ENCODE peak calls at places on chromosomes 5 and 9, in five cellular contexts. U, H, F, N and M are unnamed samples.

GRCh38 chr5:167899490-167899889 is 392.0 kb upstream of the WWC1 start:
- DNase-seq in H (no peak), N (no peak), F (no peak), U (no peak), M (no peak)

GRCh38 chr5:106680330-106680729 is 990.4 kb downstream of the EFNA5 start:
- DNase-seq in H (no peak), F (no peak), U (no peak), N (no peak), M (no peak)

GRCh38 chr5:101678494-101679193 is 617.4 kb downstream of the SLCO4C1 start:
- DNase-seq in N (peak), H (peak), F (no peak), U (peak), M (no peak)

GRCh38 chr5:125655156-125655555 is 768.1 kb upstream of the GRAMD2B start:
- DNase-seq in U (no peak), H (no peak), F (no peak), N (no peak), M (no peak)

GRCh38 chr9:23659346-23660006 is 166.6 kb downstream of the ELAVL2 start:
- DNase-seq in U (no peak), N (peak), F (no peak), H (no peak), M (no peak)

GRCh38 chr5:153699035-153699434 is 208.6 kb downstream of the GRIA1 start:
- DNase-seq in N (no peak), U (no peak), F (no peak), H (no peak), M (no peak)

GRCh38 chr5:677131-678101 is 15.7 kb downstream of the TPPP start:
- DNase-seq in U (peak), F (no peak), H (no peak), N (no peak), M (peak)

GRCh38 chr9:105620996-105621395 is 41.3 kb upstream of the TAL2 start:
- DNase-seq in F (no peak), H (no peak), U (no peak), N (no peak), M (no peak)

GRCh38 chr9:17531642-17532254 is 47.1 kb upstream of the SH3GL2 start:
- DNase-seq in H (peak), F (no peak), N (peak), U (peak), M (no peak)

GRCh38 chr9:107465467-107466451 is 23.8 kb downstream of the KLF4 start:
- DNase-seq in N (peak), U (peak), H (peak), F (no peak), M (peak)

GRCh38 chr9:87340391-87340790 is 157.3 kb upstream of the DAPK1 start:
- DNase-seq in H (no peak), F (no peak), U (no peak), N (no peak), M (no peak)

GRCh38 chr9:87337335-87338074 is 160.2 kb upstream of the DAPK1 start:
- DNase-seq in U (no peak), H (no peak), F (no peak), N (peak), M (no peak)

GRCh38 chr9:87336914-87337333 is 160.7 kb upstream of the DAPK1 start:
- DNase-seq in N (peak), H (peak), F (no peak), U (peak), M (no peak)

GRCh38 chr9:87336407-87336806 is 161.3 kb upstream of the DAPK1 start:
- DNase-seq in U (no peak), H (no peak), F (no peak), N (no peak), M (no peak)

GRCh38 chr9:87338075-87338989 is 159.3 kb upstream of the DAPK1 start:
- DNase-seq in N (peak), U (no peak), F (no peak), H (no peak), M (no peak)
- H3K27ac ChIP-seq in N (no peak), U (no peak), F (no peak), H (no peak), M (no peak)

GRCh38 chr9:72527801-72528195 is 6.4 kb downstream of the TMC1 start:
- DNase-seq in F (no peak), H (no peak), N (no peak), U (no peak), M (no peak)
- H3K4me3 ChIP-seq in F (peak), H (peak), N (no peak), U (peak), M (peak)

DNA sequence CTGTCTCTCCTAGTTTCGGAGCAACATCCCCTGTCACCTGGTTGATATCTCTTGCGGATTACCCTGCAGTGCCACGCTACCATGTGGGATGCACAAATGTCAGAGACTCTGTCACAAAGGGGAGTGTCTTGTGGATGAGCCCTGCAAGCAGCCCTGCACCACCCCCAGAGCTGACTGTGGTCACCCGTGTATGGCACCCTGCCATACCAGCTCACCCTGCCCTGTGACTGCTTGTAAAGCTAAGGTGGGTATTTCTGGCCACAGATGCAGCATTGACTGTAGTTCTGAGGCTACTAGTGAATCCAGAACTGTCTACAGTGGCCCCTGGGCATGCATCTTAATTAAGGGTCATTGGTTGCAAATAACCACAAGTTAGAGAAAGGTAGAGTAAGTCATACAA is 50.8 kb downstream of the AQP7 start:
- DNase-seq in F (no peak), N (no peak), H (no peak), U (no peak), M (no peak)
- H3K27ac ChIP-seq in F (no peak), N (no peak), H (no peak), U (no peak), M (no peak)

DNA sequence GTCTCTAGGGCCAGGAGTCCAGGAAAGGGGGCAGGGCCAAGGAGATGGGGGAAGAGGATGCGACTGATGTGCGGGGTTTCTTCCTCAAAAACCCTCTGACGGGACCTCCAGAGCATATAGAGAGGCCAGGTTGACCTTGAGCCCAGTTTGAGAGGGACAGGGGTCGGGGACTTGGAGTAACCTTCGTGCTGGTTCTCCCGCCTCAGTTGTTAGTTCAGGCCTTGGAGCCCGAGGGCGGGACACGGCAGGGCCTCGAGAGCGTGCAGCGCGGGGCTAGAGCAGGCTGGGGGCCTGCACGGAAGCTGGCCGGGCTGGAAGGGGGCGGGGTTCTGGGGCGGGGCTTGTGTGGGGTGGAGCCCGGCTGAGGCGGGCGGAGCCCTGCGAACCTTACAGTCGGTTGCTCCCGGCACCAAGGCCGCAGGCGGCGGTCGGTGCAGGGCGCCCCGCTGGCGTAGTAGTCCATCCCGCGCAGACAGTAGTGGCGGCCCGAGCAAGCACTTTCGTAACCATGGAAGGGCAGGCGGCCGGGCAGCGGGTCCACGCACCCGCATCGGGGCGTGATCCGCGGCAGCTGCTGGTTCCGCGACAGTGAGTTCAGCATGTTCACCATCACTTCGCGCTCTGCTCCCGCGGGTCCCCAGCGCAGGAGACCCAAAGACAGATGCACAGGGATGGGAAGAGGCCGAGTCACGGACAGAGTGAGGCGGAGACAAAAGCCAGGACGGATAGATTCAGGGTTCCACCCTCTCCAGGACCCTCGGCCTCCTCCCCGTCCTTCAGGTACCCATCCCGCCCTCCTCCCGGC is 4.0 kb upstream of the MYORG start:
- DNase-seq in U (peak), F (peak), N (peak), H (peak), M (peak)
- H3K4me3 ChIP-seq in U (peak), F (peak), N (peak), H (peak), M (peak)

GRCh38 chr5:150296496-150296895 is 6.2 kb downstream of the ARSI start:
- DNase-seq in N (no peak), H (no peak), U (no peak), F (no peak), M (no peak)
- H3K27ac ChIP-seq in N (no peak), H (no peak), U (no peak), F (no peak), M (no peak)

GRCh38 chr5:80988419-80988925 is 28.3 kb downstream of the RASGRF2 start:
- DNase-seq in F (no peak), U (no peak), H (no peak), N (no peak), M (no peak)
- H3K4me3 ChIP-seq in F (no peak), U (no peak), H (no peak), N (no peak), M (no peak)

DNA sequence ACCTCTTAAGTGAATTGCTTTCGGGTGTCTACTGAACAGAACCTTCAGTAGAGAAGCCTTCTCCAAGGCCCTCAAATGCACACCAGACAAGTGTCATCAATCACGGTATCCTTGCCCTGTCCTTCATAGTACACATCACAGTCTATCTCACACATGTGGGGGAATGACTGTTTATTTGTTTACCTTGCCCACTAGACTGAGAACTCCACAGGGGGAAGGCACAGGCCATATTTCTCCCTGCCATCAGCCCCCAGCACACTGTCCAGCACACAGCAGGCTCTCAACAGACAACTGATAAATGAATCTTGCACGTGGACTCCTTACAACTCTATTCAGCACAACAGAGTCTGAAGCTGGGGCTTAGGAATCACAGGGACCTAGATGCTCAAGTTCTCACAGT is 128.5 kb downstream of the MED27 start:
- DNase-seq in N (no peak), U (no peak), F (no peak), H (no peak), M (no peak)
- H3K27ac ChIP-seq in N (no peak), U (no peak), F (no peak), H (no peak), M (peak)